ENCODE peak calls at places on chromosome 4, in eight cellular contexts. Q, H, E, L, N, O, X and C are unnamed samples.

GRCh38 chr4:48746608-48747374 is 33.3 kb downstream of the FRYL start:
- DNase-seq in L (no peak), O (no peak), H (no peak), Q (no peak), N (no peak), X (no peak), E (no peak), C (no peak)

GRCh38 chr4:89294583-89295244 is 12.9 kb downstream of the GPRIN3 start:
- DNase-seq in O (no peak), X (no peak), Q (no peak), H (no peak), E (no peak), N (no peak), L (no peak), C (no peak)

GRCh38 chr4:75696036-75696435 is 22.8 kb upstream of the G3BP2 start:
- DNase-seq in E (peak; percentile 36), Q (no peak), L (no peak), O (no peak), H (no peak), X (peak; percentile 8), N (no peak), C (no peak)

GRCh38 chr4:81786063-81786763 is 314.5 kb upstream of the RASGEF1B start:
- DNase-seq in N (no peak), L (no peak), O (no peak), Q (no peak), E (no peak), X (no peak), H (no peak), C (no peak)

GRCh38 chr4:132642196-132642817 is 506.8 kb upstream of the PCDH10 start:
- DNase-seq in Q (no peak), L (peak; percentile 4), E (no peak), O (peak; percentile 27), H (peak; percentile 66), N (peak; percentile 7), X (no peak), C (peak; percentile 71)

GRCh38 chr4:181006509-181007290 is 1236.5 kb upstream of the TENM3 start:
- DNase-seq in L (no peak), H (no peak), O (peak; percentile 42), X (no peak), N (no peak), E (no peak), Q (no peak), C (no peak)

GRCh38 chr4:177461606-177462005 is 19.4 kb upstream of the AGA start:
- DNase-seq in X (no peak), L (no peak), H (no peak), N (no peak), O (peak; percentile 55), Q (no peak), E (no peak), C (peak; percentile 39)

GRCh38 chr4:8164194-8164565 is 5.6 kb upstream of the ABLIM2 start:
- DNase-seq in Q (no peak), H (no peak), L (no peak), O (no peak), N (no peak), X (no peak), E (no peak), C (no peak)

GRCh38 chr4:6609415-6610079 is 30.9 kb upstream of the MRFAP1 start:
- DNase-seq in Q (no peak), E (no peak), L (no peak), N (no peak), X (no peak), H (no peak), O (no peak), C (no peak)

GRCh38 chr4:187075514-187075913 is 351.9 kb upstream of the FAT1 start:
- DNase-seq in E (no peak), N (no peak), L (no peak), H (no peak), O (peak; percentile 4), Q (no peak), X (no peak), C (no peak)

GRCh38 chr4:95693594-95693993 is 144.8 kb upstream of the UNC5C start:
- DNase-seq in Q (no peak), X (no peak), N (peak; percentile 2), E (no peak), L (peak; percentile 16), H (no peak), O (no peak), C (peak; percentile 46)

GRCh38 chr4:106864231-106864630 is 171.9 kb downstream of the DKK2 start:
- DNase-seq in O (peak; percentile 84), E (no peak), H (no peak), L (no peak), N (no peak), Q (no peak), X (no peak), C (no peak)

GRCh38 chr4:32485976-32486375 is 1765.8 kb downstream of the PCDH7 start:
- DNase-seq in E (no peak), O (no peak), H (no peak), Q (no peak), L (no peak), X (no peak), N (no peak), C (peak; percentile 35)

GRCh38 chr4:41625531-41625930 is 87.6 kb downstream of the LIMCH1 start:
- DNase-seq in E (no peak), X (no peak), O (no peak), N (no peak), H (no peak), Q (no peak), L (no peak), C (no peak)

GRCh38 chr4:59598233-59598618 is 1601.9 kb upstream of the ADGRL3 start:
- DNase-seq in L (no peak), X (no peak), H (no peak), O (no peak), N (no peak), Q (no peak), E (no peak), C (no peak)

GRCh38 chr4:143178923-143179322 is 5.8 kb upstream of the USP38 start:
- DNase-seq in L (no peak), E (no peak), N (no peak), O (no peak), H (no peak), Q (no peak), X (no peak), C (no peak)

GRCh38 chr4:152585036-152585439 is 49.1 kb upstream of the FBXW7 start:
- DNase-seq in X (no peak), H (no peak), O (no peak), E (no peak), L (no peak), Q (no peak), N (no peak), C (no peak)

GRCh38 chr4:152220201-152220666 is 315.7 kb downstream of the FBXW7 start:
- DNase-seq in L (no peak), O (peak; percentile 70), N (no peak), Q (no peak), X (no peak), E (no peak), H (no peak), C (no peak)

GRCh38 chr4:81758865-81759264 is 287.2 kb upstream of the RASGEF1B start:
- DNase-seq in L (no peak), E (no peak), Q (no peak), X (no peak), H (no peak), O (no peak), N (no peak), C (no peak)

GRCh38 chr4:57109530-57109846 is 697 bp downstream of the IGFBP7 start:
- DNase-seq in N (no peak), L (no peak), X (no peak), Q (no peak), O (peak; percentile 34), E (no peak), H (no peak), C (peak; percentile 32)

GRCh38 chr4:187176261-187176910 is 452.7 kb upstream of the FAT1 start:
- DNase-seq in H (no peak), E (no peak), Q (no peak), N (no peak), L (no peak), O (no peak), X (no peak), C (no peak)

GRCh38 chr4:128525939-128526630 is 238.5 kb upstream of the PGRMC2 start:
- DNase-seq in E (no peak), X (no peak), N (no peak), O (peak; percentile 71), H (no peak), L (no peak), Q (no peak), C (peak; percentile 83)

GRCh38 chr4:134215636-134216340 is 14.2 kb upstream of the PABPC4L start:
- DNase-seq in Q (no peak), N (no peak), L (no peak), H (no peak), O (no peak), X (no peak), E (no peak), C (no peak)

GRCh38 chr4:40149960-40150385 is 46.9 kb upstream of the RHOH start:
- DNase-seq in N (peak; percentile 41), E (peak; percentile 48), X (peak; percentile 71), L (peak; percentile 76), O (peak; percentile 70), H (peak; percentile 70), Q (peak; percentile 11), C (peak; percentile 82)

GRCh38 chr4:122764071-122764807 is 31.7 kb downstream of the BBS12 start:
- DNase-seq in O (peak; percentile 71), X (no peak), E (no peak), Q (no peak), N (no peak), L (no peak), H (no peak), C (no peak)

GRCh38 chr4:117786566-117786965 is 247.7 kb upstream of the NDST3 start:
- DNase-seq in N (no peak), Q (no peak), X (no peak), H (no peak), E (no peak), L (no peak), O (no peak), C (no peak)